ENCODE peak calls at places on chromosome 2, in six cellular contexts. R is activated B cell treated with CpG ODN at 0.5 μM for 24 hours; U is H7; Q is stimulated activated CD8-positive, alpha-beta memory T cell treated with anti-CD3 and anti-CD28 coated beads, Interleukin-12 subunit alpha, Interleukin-12 subunit beta, amount 100 ng/mL, for 1 hour; C is ecto neural progenitor cell; W is activated CD4-positive, alpha-beta T cell treated with anti-CD3 and anti-CD28 coated beads, Interleukin-2, amount 50 U/mL, for 1 hour. H is an unnamed sample.

GRCh38 chr2:96618599-96619283 is 19.4 kb downstream of the KANSL3 start:
- DNase-seq in C (no peak), U (no peak), W (no peak), Q (no peak), R (no peak), H (no peak)

GRCh38 chr2:9112079-9112721 is 94.4 kb upstream of the ASAP2 start:
- DNase-seq in Q (no peak), C (no peak), U (no peak), W (no peak), R (no peak), H (no peak)

GRCh38 chr2:160353166-160353565 is 140.4 kb downstream of the RBMS1 start:
- DNase-seq in R (no peak), C (no peak), Q (no peak), U (no peak), W (peak; percentile 28), H (no peak)

GRCh38 chr2:216447293-216447692 is 35.0 kb downstream of the SMARCAL1 start:
- DNase-seq in U (no peak), Q (no peak), W (no peak), C (no peak), R (no peak), H (no peak)

GRCh38 chr2:188345439-188345838 is 53.8 kb downstream of the GULP1 start:
- DNase-seq in R (no peak), C (no peak), W (no peak), Q (no peak), U (no peak), H (no peak)

GRCh38 chr2:20496477-20496876 is 49.6 kb downstream of the RHOB start:
- DNase-seq in Q (no peak), U (no peak), W (no peak), R (no peak), C (no peak), H (no peak)

GRCh38 chr2:26911911-26912861 is 58.3 kb upstream of the MAPRE3 start:
- DNase-seq in R (no peak), Q (no peak), W (no peak), C (peak; percentile 79), U (peak; percentile 68), H (no peak)

GRCh38 chr2:189851174-189851826 is 67.0 kb downstream of the PMS1 start:
- DNase-seq in C (no peak), U (no peak), W (no peak), Q (no peak), R (no peak), H (no peak)

GRCh38 chr2:69047625-69048145 is 34.7 kb downstream of the ANTXR1 start:
- DNase-seq in C (no peak), Q (no peak), W (no peak), R (no peak), U (no peak), H (no peak)

GRCh38 chr2:172588931-172589330 is 33.0 kb downstream of the PDK1 start:
- DNase-seq in U (no peak), Q (no peak), R (no peak), W (no peak), C (no peak), H (no peak)

GRCh38 chr2:75375646-75376582 is 176.6 kb upstream of the TACR1 start:
- DNase-seq in C (no peak), U (no peak), R (no peak), Q (no peak), W (no peak), H (no peak)

GRCh38 chr2:216572582-216573578 is 60.3 kb upstream of the IGFBP2 start:
- DNase-seq in W (no peak), R (no peak), C (no peak), U (no peak), Q (no peak), H (no peak)